ENCODE peak calls at places on chromosomes 1 and 21, in four cellular contexts. W, Q, P and L are unnamed samples.

GRCh38 chr1:200526709-200527612 is 93.6 kb downstream of the KIF14 start:
- DNase-seq in W (no peak), Q (no peak), P (no peak), L (no peak)

GRCh38 chr1:52629021-52629643 is 3.8 kb upstream of the SHISAL2A start:
- DNase-seq in W (no peak), Q (no peak), P (no peak), L (no peak)

GRCh38 chr1:22877980-22878379 is 94.7 kb downstream of the LACTBL1 start:
- DNase-seq in W (no peak), Q (no peak), P (no peak), L (no peak)

GRCh38 chr1:93296555-93297154 is 49.1 kb upstream of the DR1 start:
- DNase-seq in W (no peak), Q (no peak), P (no peak), L (no peak)

GRCh38 chr1:231563253-231563652 is 34.8 kb downstream of the TSNAX start:
- DNase-seq in W (no peak), Q (no peak), P (no peak), L (no peak)

GRCh38 chr1:23556661-23557470 is 2.4 kb downstream of the ID3 start:
- DNase-seq in W (no peak), Q (no peak), P (no peak), L (no peak)

GRCh38 chr21:44930543-44930981 is 9.3 kb upstream of the SLX9 start:
- DNase-seq in W (peak; percentile 68), Q (no peak), P (peak; percentile 57), L (peak; percentile 37)

GRCh38 chr1:2046225-2046917 is 3.8 kb upstream of the PRKCZ start:
- DNase-seq in W (no peak), Q (peak; percentile 41), P (peak; percentile 86), L (peak; percentile 59)

GRCh38 chr1:193520472-193520871 is 334.1 kb upstream of the B3GALT2 start:
- DNase-seq in W (no peak), Q (no peak), P (no peak), L (no peak)

GRCh38 chr1:99264201-99265021 is at the start of gene PLPPR4:
- DNase-seq in W (peak; percentile 77), Q (no peak), P (peak; percentile 50), L (peak; percentile 39)

GRCh38 chr21:45550552-45551210 is 8.4 kb upstream of the SLC19A1 start:
- DNase-seq in W (peak; percentile 54), Q (no peak), P (peak; percentile 65), L (peak; percentile 32)

GRCh38 chr1:202078211-202078610 is 44.5 kb upstream of the GPR37L1 start:
- DNase-seq in W (no peak), Q (no peak), P (no peak), L (no peak)

GRCh38 chr1:96234299-96234698 is 487.3 kb upstream of the PTBP2 start:
- DNase-seq in W (peak; percentile 49), Q (no peak), P (peak; percentile 61), L (peak; percentile 14)

GRCh38 chr1:163036661-163037060 is 32.5 kb upstream of the RGS4 start:
- DNase-seq in W (no peak), Q (no peak), P (no peak), L (no peak)

GRCh38 chr1:220680085-220680687 is 10.0 kb upstream of the C1orf115 start:
- DNase-seq in W (no peak), Q (peak; percentile 57), P (no peak), L (no peak)

GRCh38 chr1:100583827-100584226 is 45.9 kb downstream of the GPR88 start:
- DNase-seq in W (no peak), Q (no peak), P (no peak), L (no peak)

GRCh38 chr1:160400646-160401486 is 502 bp downstream of the VANGL2 start:
- DNase-seq in W (no peak), Q (no peak), P (no peak), L (no peak)

GRCh38 chr1:171999756-172000155 is 158.5 kb downstream of the DNM3 start:
- DNase-seq in W (no peak), Q (no peak), P (no peak), L (no peak)

GRCh38 chr1:21238141-21238800 is 52.0 kb downstream of the ECE1 start:
- DNase-seq in W (no peak), Q (no peak), P (no peak), L (no peak)

GRCh38 chr1:32592953-32593352 is 53.7 kb downstream of the ZBTB8A start:
- DNase-seq in W (no peak), Q (no peak), P (no peak), L (no peak)

GRCh38 chr21:41167348-41168342 is at the start of gene BACE2:
- DNase-seq in W (peak; percentile 85), Q (peak; percentile 86), P (peak; percentile 79), L (peak; percentile 85)

DNA sequence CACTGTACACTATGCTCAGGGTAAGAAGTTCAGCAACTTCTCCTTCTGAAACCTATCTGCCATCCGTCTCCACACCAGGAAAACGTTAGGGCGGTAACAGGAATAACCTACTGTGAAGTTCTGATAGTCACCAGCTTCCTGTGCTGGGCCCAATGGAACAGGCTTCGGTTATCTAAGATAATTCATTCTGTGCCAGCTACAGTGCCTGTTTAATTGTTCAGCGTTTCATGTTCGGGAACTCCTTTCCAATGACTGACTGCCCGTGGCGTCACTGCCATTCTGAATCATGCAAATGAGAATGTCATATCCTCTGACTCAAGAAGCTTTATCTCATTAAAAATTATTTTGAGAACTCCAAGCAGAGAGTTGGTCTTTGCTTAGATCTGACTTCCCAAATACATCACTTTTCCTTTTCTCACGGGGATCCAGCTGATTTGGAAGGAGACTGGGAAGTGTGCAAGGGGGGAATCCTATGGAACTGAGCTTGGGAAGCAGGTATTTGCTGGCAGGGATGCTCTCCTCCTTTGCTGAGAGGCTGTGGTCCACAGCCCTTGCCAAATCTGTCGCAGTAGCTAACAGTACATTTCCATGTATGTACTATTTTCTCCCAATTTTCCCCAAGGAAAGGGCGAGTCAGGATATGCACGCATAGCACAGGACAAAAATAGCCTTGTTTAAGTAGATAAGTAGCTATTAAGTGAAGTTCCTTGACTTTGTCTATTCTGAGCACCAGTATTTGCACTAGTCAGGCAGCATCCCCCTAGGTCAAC is 358.7 kb downstream of the LTN1 start:
- DNase-seq in W (peak; percentile 50), Q (no peak), P (no peak), L (peak; percentile 29)
- H3K4me1 ChIP-seq in W (no peaks in the 10 kb centered on the region), Q (no peaks in the 10 kb centered on the region), P (no peaks in the 10 kb centered on the region), L (peaks cover 46% of the 10 kb centered on the region)

GRCh38 chr1:37476087-37476452 is 1.7 kb downstream of the ZC3H12A start:
- DNase-seq in W (no peak), Q (no peak), P (no peak), L (no peak)

GRCh38 chr1:37476460-37477197 is 2.2 kb downstream of the ZC3H12A start:
- DNase-seq in W (peak; percentile 88), Q (no peak), P (peak; percentile 53), L (peak; percentile 56)

GRCh38 chr1:37478451-37478871 is 4.1 kb downstream of the ZC3H12A start:
- DNase-seq in W (no peak), Q (no peak), P (no peak), L (no peak)

GRCh38 chr1:37477946-37478345 is 3.6 kb downstream of the ZC3H12A start:
- DNase-seq in W (no peak), Q (no peak), P (no peak), L (no peak)

GRCh38 chr1:37477198-37477931 is 3.0 kb downstream of the ZC3H12A start:
- DNase-seq in W (peak; percentile 59), Q (peak; percentile 88), P (peak; percentile 68), L (no peak)
- H3K4me3 ChIP-seq in W (peak overlapping the region; percentile 72), Q (peak overlapping the region; percentile 99), P (peak overlapping the region; percentile 83), L (peak overlapping the region; percentile 83)

GRCh38 chr1:164770149-164770529 is 211.2 kb downstream of the PBX1 start:
- DNase-seq in W (no peak), Q (no peak), P (no peak), L (no peak)

GRCh38 chr1:164773146-164773545 is 214.2 kb downstream of the PBX1 start:
- DNase-seq in W (no peak), Q (no peak), P (no peak), L (no peak)

GRCh38 chr1:164771001-164771550 is 212.1 kb downstream of the PBX1 start:
- DNase-seq in W (no peak), Q (no peak), P (no peak), L (no peak)

GRCh38 chr1:164772635-164773034 is 213.7 kb downstream of the PBX1 start:
- DNase-seq in W (peak; percentile 87), Q (peak; percentile 59), P (peak; percentile 75), L (peak; percentile 53)

GRCh38 chr1:164771568-164772350 is 212.8 kb downstream of the PBX1 start:
- DNase-seq in W (no peak), Q (no peak), P (no peak), L (no peak)
- H3K4me1 ChIP-seq in W (peaks cover 54% of the 10 kb centered on the region), Q (peaks cover 30% of the 10 kb centered on the region), P (peaks cover 51% of the 10 kb centered on the region), L (peaks cover 79% of the 10 kb centered on the region)

GRCh38 chr1:156925154-156926010 is 5.0 kb downstream of the LRRC71 start:
- DNase-seq in W (no peak), Q (no peak), P (no peak), L (no peak)
- H3K4me3 ChIP-seq in W (no peak overlapping the region), Q (no peak overlapping the region), P (no peak overlapping the region), L (no peak overlapping the region)

DNA sequence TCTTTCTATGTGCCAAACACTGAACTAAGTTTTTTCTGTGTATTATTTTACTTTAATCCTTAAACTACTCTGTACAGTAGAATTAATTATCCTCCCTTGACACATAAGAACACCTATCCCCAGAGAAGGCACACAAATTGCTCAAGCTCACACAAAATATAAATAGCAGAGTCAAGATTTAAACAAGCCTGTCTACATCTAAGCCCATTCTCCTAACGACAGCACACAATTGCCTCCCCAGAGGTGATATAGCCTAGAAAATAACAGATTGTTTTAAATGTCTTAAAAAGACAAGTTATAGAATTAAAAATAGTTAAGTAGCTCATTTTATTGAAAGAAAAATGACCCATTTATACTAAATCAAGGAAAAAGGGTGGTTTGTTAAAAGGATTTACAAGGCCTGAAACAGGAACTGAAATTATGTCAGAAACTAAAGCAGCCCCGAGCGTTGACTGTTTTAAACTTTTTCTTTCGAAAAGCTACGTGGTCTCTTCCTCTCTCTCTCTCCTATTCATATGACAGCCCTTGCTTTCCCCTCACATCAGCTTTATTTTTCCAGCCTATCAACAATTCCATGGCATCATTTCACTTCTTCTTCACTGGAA is 30.5 kb downstream of the TNFSF18 start:
- DNase-seq in W (no peak), Q (peak; percentile 80), P (no peak), L (no peak)
- H3K4me1 ChIP-seq in W (no peaks in the 10 kb centered on the region), Q (peaks cover 19% of the 10 kb centered on the region), P (no peaks in the 10 kb centered on the region), L (no peaks in the 10 kb centered on the region)

GRCh38 chr21:34073032-34073748 is at the start of the genes MRPS6 and SLC5A3:
- DNase-seq in W (peak; percentile 92), Q (peak; percentile 97), P (peak; percentile 92), L (peak; percentile 86)

GRCh38 chr21:34071683-34072082 is 1.7 kb upstream of the MRPS6 start:
- DNase-seq in W (no peak), Q (no peak), P (no peak), L (no peak)

GRCh38 chr21:34074283-34075098 is 1.1 kb downstream of the MRPS6 start:
- DNase-seq in W (no peak), Q (no peak), P (no peak), L (no peak)

GRCh38 chr21:34073749-34074282 is 438 bp downstream of the MRPS6 start:
- DNase-seq in W (peak; percentile 70), Q (peak; percentile 56), P (peak; percentile 61), L (peak; percentile 42)

GRCh38 chr21:34072145-34073031 is 990 bp upstream of the MRPS6 start:
- DNase-seq in W (peak; percentile 80), Q (no peak), P (no peak), L (no peak)
- H3K4me3 ChIP-seq in W (peak overlapping the region; percentile 83), Q (peak overlapping the region; percentile 58), P (peak overlapping the region; percentile 73), L (peak overlapping the region; percentile 86)